ENCODE peak calls at places on chromosome 6, in six cellular contexts. Z, G, R, M, V and H are unnamed samples.

GRCh38 chr6:91926827-91927226 is 1340.0 kb upstream of the MAP3K7 start:
- DNase-seq in V (no peak), R (no peak), M (no peak), G (no peak), Z (no peak), H (no peak)

GRCh38 chr6:89611666-89612065 is 26.9 kb downstream of the LYRM2 start:
- DNase-seq in M (no peak), R (no peak), G (no peak), V (no peak), Z (no peak), H (no peak)

GRCh38 chr6:28488916-28489365 is 26.7 kb downstream of the GPX6 start:
- DNase-seq in R (peak; percentile 82), V (peak; percentile 67), Z (no peak), M (peak; percentile 41), G (peak; percentile 66), H (peak; percentile 86)

GRCh38 chr6:56093776-56094175 is 153.6 kb downstream of the COL21A1 start:
- DNase-seq in M (no peak), V (no peak), G (no peak), R (no peak), Z (no peak), H (peak; percentile 56)

GRCh38 chr6:72950114-72950860 is 275.0 kb downstream of the KHDC1L start:
- DNase-seq in R (peak; percentile 31), Z (peak; percentile 31), M (no peak), V (peak; percentile 40), G (no peak), H (no peak)

GRCh38 chr6:53630533-53631269 is 34.9 kb downstream of the KLHL31 start:
- DNase-seq in R (peak; percentile 33), M (no peak), G (no peak), Z (no peak), V (no peak), H (no peak)

GRCh38 chr6:99307295-99307907 is 42.1 kb downstream of the FAXC start:
- DNase-seq in V (no peak), M (no peak), Z (no peak), G (no peak), R (no peak), H (no peak)

GRCh38 chr6:75210885-75211739 is 5.3 kb upstream of the COL12A1 start:
- DNase-seq in V (peak; percentile 60), M (peak; percentile 40), R (peak; percentile 37), G (no peak), Z (no peak), H (peak; percentile 69)

GRCh38 chr6:96898241-96898851 is 655 bp upstream of the NDUFAF4 start:
- DNase-seq in V (peak; percentile 62), M (no peak), R (no peak), Z (no peak), G (no peak), H (peak; percentile 33)

GRCh38 chr6:4055420-4056041 is 23.4 kb downstream of the FAM217A start:
- DNase-seq in V (peak; percentile 92), G (no peak), Z (peak; percentile 47), R (peak; percentile 68), M (peak; percentile 39), H (peak; percentile 42)

GRCh38 chr6:44661221-44661609 is 273.7 kb downstream of the CDC5L start:
- DNase-seq in R (peak; percentile 23), G (no peak), M (no peak), Z (no peak), V (no peak), H (no peak)

GRCh38 chr6:127737009-127737486 is 160.1 kb downstream of the C6orf58 start:
- DNase-seq in R (peak; percentile 63), M (peak; percentile 37), V (peak; percentile 79), Z (peak; percentile 25), G (peak; percentile 12), H (peak; percentile 64)

GRCh38 chr6:168901076-168901475 is 352.6 kb downstream of the THBS2 start:
- DNase-seq in R (no peak), Z (no peak), G (no peak), V (no peak), M (no peak), H (no peak)

GRCh38 chr6:139927742-139928305 is 553.4 kb upstream of the CITED2 start:
- DNase-seq in G (no peak), Z (no peak), V (no peak), R (no peak), M (no peak), H (no peak)

GRCh38 chr6:35694462-35694861 is 5.7 kb upstream of the FKBP5 start:
- DNase-seq in Z (peak; percentile 21), R (no peak), M (peak; percentile 63), V (no peak), G (no peak), H (peak; percentile 57)
- TF ChIP-seq MYC in Z (no peak), R (no peak), M (no peak), V (no peak), G (no peak), H (no peak)

GRCh38 chr6:136787726-136788068 is 4.6 kb downstream of the MAP3K5 start:
- DNase-seq in M (no peak), G (no peak), R (no peak), V (no peak), Z (no peak), H (no peak)
- H3K4me3 ChIP-seq in M (no peak overlapping the region), G (peak overlapping the region; percentile 71), R (no peak overlapping the region), V (no peak overlapping the region), Z (no peak overlapping the region), H (peak overlapping the region; percentile 35)

DNA sequence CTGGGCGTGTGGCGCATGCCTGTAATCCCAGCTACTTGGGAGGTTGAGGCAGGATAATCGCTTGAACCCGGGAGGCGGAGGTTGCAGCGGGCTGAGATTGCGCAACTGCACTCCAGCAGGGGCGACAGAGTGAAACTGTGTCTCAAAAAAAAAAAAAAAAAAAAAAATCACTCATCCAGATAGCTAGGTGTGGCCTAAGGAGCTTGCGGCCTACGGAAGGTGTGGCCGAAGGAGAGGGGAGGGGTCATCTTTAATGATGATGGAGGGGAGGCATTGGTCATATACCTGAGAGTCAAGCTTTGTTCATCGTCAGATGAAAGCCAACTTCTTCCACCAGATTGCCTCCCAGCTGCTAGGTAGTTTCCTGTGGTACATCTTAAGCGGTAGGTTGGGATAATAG is 801 bp upstream of the PPARD start:
- DNase-seq in G (no peak), R (no peak), M (peak; percentile 73), V (no peak), Z (no peak), H (no peak)
- TF ChIP-seq MYC in G (no peak), R (no peak), M (no peak), V (no peak), Z (no peak), H (no peak)

GRCh38 chr6:15901141-15902115 is 227.5 kb upstream of the MYLIP start:
- DNase-seq in R (no peak), V (no peak), Z (no peak), M (no peak), G (peak; percentile 99), H (peak; percentile 99)

GRCh38 chr6:15906393-15906976 is 222.4 kb upstream of the MYLIP start:
- DNase-seq in R (no peak), M (no peak), Z (no peak), G (no peak), V (no peak), H (no peak)

GRCh38 chr6:15905488-15906392 is 223.1 kb upstream of the MYLIP start:
- DNase-seq in M (peak; percentile 94), Z (no peak), G (no peak), V (peak; percentile 32), R (no peak), H (peak; percentile 99)

GRCh38 chr6:15907914-15908518 is 220.9 kb upstream of the MYLIP start:
- DNase-seq in G (no peak), M (peak; percentile 89), Z (no peak), V (no peak), R (no peak), H (no peak)

DNA sequence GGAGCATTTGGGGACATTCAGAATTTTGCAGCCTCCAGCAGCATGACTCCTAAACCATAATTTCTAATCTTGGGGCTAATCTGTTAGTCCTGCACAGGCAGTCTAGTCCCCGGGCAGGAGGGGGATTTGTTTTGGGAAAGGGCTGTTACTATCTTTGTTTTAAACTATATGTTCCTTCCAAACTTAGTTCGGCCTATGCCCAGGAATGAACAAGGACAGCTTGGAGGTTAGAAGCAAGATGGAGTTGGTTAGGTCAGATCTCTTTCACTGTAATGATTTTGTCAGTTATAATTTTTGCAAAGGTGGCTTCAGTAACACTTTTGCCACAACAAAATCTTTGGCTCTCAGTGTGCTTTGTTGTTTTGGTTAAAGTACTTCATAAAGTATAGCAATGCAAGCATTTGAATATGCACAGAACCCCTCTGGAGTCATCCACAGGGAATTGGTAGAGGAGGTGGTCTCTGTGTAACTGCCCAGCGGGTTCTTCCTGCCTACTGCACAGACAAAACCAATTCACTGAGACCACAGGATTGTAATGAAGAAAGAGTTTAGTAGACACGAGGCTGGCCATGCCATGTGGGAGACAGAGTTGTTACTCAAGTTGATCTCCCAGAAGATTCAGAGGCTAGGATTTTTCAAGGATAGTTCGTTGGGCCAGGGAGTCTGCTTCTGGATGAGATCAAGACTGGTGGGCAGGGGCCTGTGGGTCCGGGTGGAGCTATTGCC is 224.1 kb upstream of the MYLIP start:
- DNase-seq in G (no peak), Z (no peak), R (no peak), V (no peak), M (no peak), H (peak; percentile 83)
- H3K4me3 ChIP-seq in G (no peak overlapping the region), Z (no peak overlapping the region), R (no peak overlapping the region), V (no peak overlapping the region), M (no peak overlapping the region), H (peak overlapping the region; percentile 14)

GRCh38 chr6:136656121-136656520 is 105.9 kb upstream of the MAP7 start:
- DNase-seq in M (no peak), G (no peak), R (no peak), V (no peak), Z (no peak), H (no peak)
- TF ChIP-seq MYC in M (no peak), G (no peak), R (no peak), V (no peak), Z (no peak), H (no peak)

DNA sequence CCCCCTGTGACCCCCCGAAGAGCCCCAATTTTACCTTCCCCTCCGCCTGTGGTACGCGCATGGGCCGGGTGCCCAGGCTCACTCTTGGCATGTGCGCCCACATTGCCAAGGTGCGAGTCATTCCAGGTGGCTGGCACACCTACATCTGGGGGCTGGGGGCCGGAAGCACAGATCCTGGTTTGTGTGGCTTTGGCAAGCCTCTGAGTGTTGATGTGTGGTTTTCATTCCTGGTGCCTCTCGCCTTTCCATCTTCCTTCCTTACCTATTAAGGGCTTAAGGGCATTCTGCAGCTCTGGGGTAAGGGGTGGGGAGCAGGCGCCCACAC is 380 bp upstream of the RNF39 start:
- DNase-seq in V (no peak), Z (no peak), G (no peak), R (no peak), M (no peak), H (no peak)
- H3K4me3 ChIP-seq in V (no peak overlapping the region), Z (no peak overlapping the region), G (no peak overlapping the region), R (peak overlapping the region; percentile 77), M (no peak overlapping the region), H (no peak overlapping the region)

DNA sequence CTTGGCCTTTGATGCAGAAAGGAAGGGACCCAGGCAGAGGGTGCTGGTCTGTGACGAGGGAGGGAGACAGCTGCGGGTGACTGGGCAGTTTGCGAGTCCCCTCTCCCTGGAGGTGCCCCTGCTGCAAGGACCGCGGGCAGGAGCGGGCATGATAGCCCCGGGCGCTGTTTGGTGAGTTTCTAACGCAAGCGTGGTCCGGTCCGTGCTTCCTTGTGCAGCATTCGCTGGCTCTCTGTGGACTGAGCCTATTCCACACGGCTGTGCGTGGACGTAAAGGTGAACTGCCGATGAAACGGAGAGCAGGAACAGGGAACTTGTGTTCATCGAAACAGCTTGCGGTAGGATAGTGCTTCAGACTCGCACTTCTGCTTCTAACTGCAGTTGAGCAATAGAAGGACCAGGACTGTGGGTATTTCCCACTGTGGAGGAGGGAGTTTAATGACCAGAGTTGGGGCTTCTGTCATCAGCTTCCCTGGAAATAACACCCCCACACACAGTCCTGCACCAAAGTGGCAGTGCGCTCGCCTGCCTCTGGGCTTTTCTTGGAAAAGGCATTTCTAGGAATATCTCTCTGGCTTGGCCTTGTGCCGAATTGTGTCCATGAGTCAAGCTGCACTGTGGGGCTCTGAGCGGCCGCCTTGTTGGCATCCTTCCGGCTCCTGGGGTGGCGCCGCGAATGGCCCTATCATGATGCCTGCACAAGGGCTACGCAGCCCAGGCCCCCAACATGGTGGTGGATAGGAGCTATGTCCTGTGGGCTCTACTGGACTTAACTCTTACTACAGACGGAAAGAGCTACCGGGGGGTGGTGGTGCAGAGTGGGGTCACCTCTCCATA is 48.9 kb downstream of the DUSP22 start:
- DNase-seq in M (peak; percentile 68), R (no peak), V (no peak), G (peak; percentile 83), Z (no peak), H (peak; percentile 93)
- TF ChIP-seq MYC in M (peak; percentile 66), R (no peak), V (no peak), G (no peak), Z (no peak), H (peak; percentile 29)